ENCODE peak calls at places on chromosomes 1 and 21, in four cellular contexts. D, C, I and L are unnamed samples.

GRCh38 chr1:211514030-211514754 is 22.2 kb upstream of the RD3 start:
- DNase-seq in I (peak), D (peak), C (peak), L (peak)

GRCh38 chr1:156556354-156556753 is 16.0 kb downstream of the IQGAP3 start:
- DNase-seq in D (no peak), I (no peak), C (no peak), L (no peak)

GRCh38 chr21:35850029-35850428 is 210.3 kb downstream of the SETD4 start:
- DNase-seq in D (no peak), C (no peak), I (no peak), L (no peak)

GRCh38 chr1:183885142-183885735 is 80.3 kb downstream of the RGL1 start:
- DNase-seq in I (no peak), D (no peak), C (no peak), L (no peak)

GRCh38 chr1:143625886-143626285 is 345.9 kb downstream of the FAM72C start:
- DNase-seq in C (no peak), I (no peak), D (no peak), L (no peak)

GRCh38 chr1:36760081-36760480 is 274.2 kb downstream of the GRIK3 start:
- DNase-seq in C (no peak), D (no peak), I (no peak), L (no peak)

GRCh38 chr1:86155061-86155806 is 1.3 kb downstream of the COL24A1 start:
- DNase-seq in D (peak), I (no peak), C (peak), L (no peak)

GRCh38 chr1:2198571-2198970 is 4.0 kb upstream of the FAAP20 start:
- DNase-seq in D (no peak), C (no peak), I (no peak), L (no peak)

GRCh38 chr1:110449661-110450651 is 993 bp upstream of the PROK1 start:
- DNase-seq in C (no peak), D (no peak), I (no peak), L (no peak)

GRCh38 chr1:231107186-231107585 is 54.7 kb upstream of the TRIM67 start:
- DNase-seq in C (no peak), D (peak), I (no peak), L (no peak)

GRCh38 chr1:7915826-7916225 is 24.8 kb downstream of the TNFRSF9 start:
- DNase-seq in D (no peak), I (peak), C (no peak), L (no peak)

GRCh38 chr1:71695820-71696219 is 586.5 kb downstream of the NEGR1 start:
- DNase-seq in I (no peak), C (no peak), D (no peak), L (no peak)

GRCh38 chr1:17572264-17572985 is 32.9 kb downstream of the ARHGEF10L start:
- DNase-seq in C (no peak), D (no peak), I (no peak), L (no peak)

GRCh38 chr1:244214009-244214967 is 163.2 kb downstream of the ZBTB18 start:
- DNase-seq in I (no peak), D (no peak), C (peak), L (peak)

GRCh38 chr1:240683576-240683975 is 71.6 kb upstream of the GREM2 start:
- DNase-seq in I (no peak), C (no peak), D (no peak), L (no peak)

GRCh38 chr1:68175621-68176398 is 56.5 kb downstream of the WLS start:
- DNase-seq in D (no peak), I (no peak), C (no peak), L (peak)

GRCh38 chr1:229344937-229345684 is 2.3 kb upstream of the CCSAP start:
- DNase-seq in C (no peak), I (no peak), D (no peak), L (no peak)

GRCh38 chr1:202155478-202156021 is 4.9 kb downstream of the PTPN7 start:
- DNase-seq in D (no peak), C (no peak), I (no peak), L (peak)

GRCh38 chr21:26966978-26967913 is at the start of gene ADAMTS5:
- DNase-seq in D (peak), C (peak), I (no peak), L (no peak)

GRCh38 chr1:178536844-178537371 is 24.0 kb downstream of the TEX35 start:
- DNase-seq in D (no peak), C (no peak), I (no peak), L (peak)

GRCh38 chr1:182507685-182508084 is 57.7 kb downstream of the RGSL1 start:
- DNase-seq in I (no peak), D (no peak), C (no peak), L (peak)

GRCh38 chr1:19792237-19793002 is 7.3 kb downstream of the TMCO4 start:
- DNase-seq in I (no peak), D (no peak), C (no peak), L (no peak)

GRCh38 chr1:8351693-8352470 is 34.0 kb downstream of the SLC45A1 start:
- DNase-seq in D (no peak), I (no peak), C (peak), L (peak)

GRCh38 chr1:99685516-99686180 is 39.7 kb downstream of the PALMD start:
- DNase-seq in I (no peak), D (peak), C (no peak), L (peak)

GRCh38 chr1:234730542-234731370 is 120.8 kb upstream of the IRF2BP2 start:
- DNase-seq in I (no peak), C (no peak), D (no peak), L (no peak)

DNA sequence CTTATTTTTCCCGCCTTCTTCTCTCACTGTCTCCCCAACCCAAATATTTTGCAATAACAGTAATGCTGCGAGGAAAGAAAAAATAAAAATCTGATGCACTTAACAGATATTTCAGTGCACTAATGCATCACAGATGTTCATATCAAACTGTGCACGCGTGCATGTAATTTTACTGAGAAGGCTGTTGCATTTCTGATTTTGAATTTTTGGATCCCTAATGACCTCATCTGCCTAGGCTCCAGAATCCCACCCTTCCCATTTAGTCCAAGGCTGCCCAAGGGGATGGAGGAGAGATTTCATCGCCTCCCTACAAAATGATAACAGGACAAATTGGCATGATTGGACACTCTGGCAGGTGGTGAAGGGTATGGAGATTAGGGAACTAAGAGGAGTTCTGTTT is 5.5 kb downstream of the TRABD2B start:
- DNase-seq in D (no peak), C (no peak), I (no peak), L (no peak)
- TF ChIP-seq CTCF in D (no peak), C (no peak), I (no peak), L (no peak)

GRCh38 chr1:53715478-53715877 is 23.5 kb downstream of the GLIS1 start:
- DNase-seq in I (no peak), C (peak), D (no peak), L (peak)
- TF ChIP-seq CTCF in I (no peak), C (no peak), D (peak), L (peak)

GRCh38 chr21:41957991-41958766 is 4.4 kb upstream of the C2CD2 start:
- DNase-seq in C (peak), I (no peak), D (no peak), L (peak)
- TF ChIP-seq CTCF in C (peak), I (no peak), D (peak), L (peak)

DNA sequence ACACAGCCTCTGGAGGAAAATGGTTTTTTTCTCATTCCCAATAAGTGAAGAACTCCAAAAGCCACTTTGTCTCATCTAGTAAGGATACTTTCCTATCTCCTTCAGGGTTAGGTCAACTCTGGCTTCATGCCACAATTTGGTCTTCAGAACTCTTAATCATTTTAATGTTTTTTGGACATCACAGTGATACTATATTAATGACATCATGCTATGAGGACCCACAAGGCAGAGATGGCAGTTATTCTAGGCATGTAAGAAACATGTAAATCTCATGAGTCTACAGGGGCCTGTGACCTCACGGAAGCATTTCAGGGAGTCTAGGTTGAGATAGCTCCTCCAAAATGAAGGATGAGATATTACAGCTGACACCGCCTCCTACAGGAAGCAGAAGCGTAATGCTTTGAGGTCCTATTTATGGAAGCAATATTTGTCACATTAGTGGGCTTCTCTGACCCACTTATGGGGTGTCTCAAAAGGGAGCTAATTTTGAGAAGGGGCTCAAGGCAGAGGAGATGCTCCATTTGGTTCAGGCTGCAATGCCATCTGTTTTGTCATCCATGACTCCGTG is 5.0 kb upstream of the GPR137B start:
- DNase-seq in I (no peak), D (no peak), C (no peak), L (no peak)
- TF ChIP-seq CTCF in I (no peak), D (no peak), C (no peak), L (no peak)

GRCh38 chr1:13701274-13701650 is 1.3 kb downstream of the PRDM2 start:
- DNase-seq in I (no peak), C (no peak), D (no peak), L (no peak)

GRCh38 chr1:13703128-13703513 is 3.1 kb downstream of the PRDM2 start:
- DNase-seq in I (no peak), D (no peak), C (no peak), L (no peak)

GRCh38 chr1:13706058-13706457 is 6.1 kb downstream of the PRDM2 start:
- DNase-seq in C (no peak), D (no peak), I (no peak), L (no peak)

GRCh38 chr1:13702425-13703127 is 2.6 kb downstream of the PRDM2 start:
- DNase-seq in I (peak), C (no peak), D (no peak), L (no peak)

GRCh38 chr1:13703558-13704485 is 3.8 kb downstream of the PRDM2 start:
- DNase-seq in I (no peak), C (no peak), D (no peak), L (no peak)
- TF ChIP-seq CTCF in I (peak), C (peak), D (no peak), L (no peak)